ENCODE peak calls at places on chromosome 22, in six cellular contexts. W is stomach, B is Peyer's patch, Z is hepatocyte, D is ovary, I is adrenal gland. N is an unnamed sample.
A peak's percentile ranks its signal among the peaks of the same experiment; 100 is the strongest.

GRCh38 chr22:40220316-40221054 is 42.8 kb downstream of the TNRC6B start:
- DNase-seq in W (no peak), B (no peak), Z (no peak), D (peak; percentile 27), I (no peak), N (no peak)

GRCh38 chr22:41507330-41508063 is 36.8 kb downstream of the POLR3H start:
- DNase-seq in W (no peak), B (no peak), Z (no peak), D (no peak), I (no peak), N (no peak)

GRCh38 chr22:39215070-39215396 is 29.7 kb downstream of the PDGFB start:
- DNase-seq in W (no peak), B (peak; percentile 27), Z (no peak), D (no peak), I (no peak), N (no peak)

GRCh38 chr22:21020802-21021429 is 6.0 kb downstream of the P2RX6 start:
- DNase-seq in W (no peak), B (no peak), Z (no peak), D (no peak), I (no peak), N (no peak)

GRCh38 chr22:29480512-29481264 is 670 bp downstream of the NEFH start:
- DNase-seq in W (no peak), B (no peak), Z (peak; percentile 66), D (peak; percentile 33), I (peak; percentile 75), N (peak; percentile 11)

GRCh38 chr22:40932396-40932795 is 18.8 kb upstream of the RBX1 start:
- DNase-seq in W (no peak), B (no peak), Z (no peak), D (no peak), I (no peak), N (no peak)

GRCh38 chr22:35303029-35303624 is 3.4 kb downstream of the TOM1 start:
- DNase-seq in W (no peak), B (no peak), Z (no peak), D (no peak), I (no peak), N (no peak)

GRCh38 chr22:23236440-23237139 is 56.3 kb downstream of the BCR start:
- DNase-seq in W (no peak), B (no peak), Z (no peak), D (no peak), I (no peak), N (no peak)

GRCh38 chr22:46035380-46035741 is 58.4 kb upstream of the WNT7B start:
- DNase-seq in W (no peak), B (no peak), Z (no peak), D (no peak), I (no peak), N (no peak)

GRCh38 chr22:46038516-46039430 is 61.8 kb upstream of the WNT7B start:
- DNase-seq in W (no peak), B (peak; percentile 44), Z (no peak), D (peak; percentile 31), I (peak; percentile 38), N (no peak)

GRCh38 chr22:46038174-46038487 is 61.2 kb upstream of the WNT7B start:
- DNase-seq in W (no peak), B (no peak), Z (no peak), D (no peak), I (no peak), N (no peak)

GRCh38 chr22:46035742-46036557 is 59.0 kb upstream of the WNT7B start:
- DNase-seq in W (peak; percentile 100), B (peak; percentile 100), Z (peak; percentile 100), D (peak; percentile 100), I (peak; percentile 100), N (peak; percentile 99)

GRCh38 chr22:46036558-46037408 is 59.8 kb upstream of the WNT7B start:
- DNase-seq in W (peak; percentile 58), B (peak; percentile 75), Z (peak; percentile 67), D (peak; percentile 45), I (peak; percentile 34), N (peak; percentile 65)
- TF ChIP-seq CTCF in W (no peak), B (no peak), Z (peak; percentile 19), D (no peak), I (no peak), N (peak; percentile 66)

GRCh38 chr22:37455896-37456295 is 28.6 kb upstream of the ELFN2 start:
- DNase-seq in W (no peak), B (no peak), Z (no peak), D (no peak), I (no peak), N (no peak)
- H3K27ac ChIP-seq in W (no peak overlapping the region), B (no peak overlapping the region), Z (peak overlapping the region; percentile 73), D (no peak overlapping the region), I (no peak overlapping the region), N (no peak overlapping the region)

DNA sequence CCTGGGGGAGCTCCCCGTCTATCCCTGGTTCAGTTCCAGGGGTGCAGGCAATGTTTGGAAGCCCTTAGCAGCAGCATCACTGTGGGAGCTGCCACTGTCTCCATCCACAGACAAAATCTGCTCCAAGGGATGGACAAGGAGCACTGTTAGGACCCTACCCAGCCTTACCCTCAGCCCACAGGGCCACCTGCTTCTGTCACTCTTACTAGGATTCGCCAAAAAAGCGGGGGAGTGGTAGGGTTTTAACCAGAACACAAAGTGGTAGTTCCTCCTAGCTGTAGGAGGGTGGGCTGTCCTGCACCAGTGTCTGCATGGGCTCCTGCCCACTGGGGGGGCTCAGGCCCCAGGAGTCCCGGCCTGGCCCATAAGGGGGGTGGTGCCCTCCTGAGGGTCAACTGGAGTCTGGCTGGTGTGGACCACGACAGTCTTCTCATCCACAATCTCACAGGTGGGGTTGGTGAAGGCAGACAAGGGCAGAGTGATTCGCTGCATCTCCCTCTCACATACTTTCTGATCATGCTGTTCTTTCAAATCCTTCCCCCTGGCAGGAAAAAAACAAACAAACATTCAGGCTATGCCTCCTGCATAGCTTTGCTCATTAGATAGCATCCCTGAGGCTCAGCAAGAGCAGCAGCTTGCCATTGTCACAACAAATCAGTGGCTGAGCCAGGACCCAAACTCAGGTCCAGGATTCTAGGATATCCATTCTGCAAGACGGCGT is 9.4 kb downstream of the PIK3IP1 start:
- DNase-seq in W (no peak), B (no peak), Z (no peak), D (no peak), I (no peak), N (no peak)
- H3K4me1 ChIP-seq in W (peaks cover 44% of the 10 kb centered on the region), B (no peaks in the 10 kb centered on the region), Z (peaks cover 9% of the 10 kb centered on the region), D (peaks cover 2% of the 10 kb centered on the region), I (peaks cover 27% of the 10 kb centered on the region), N (peaks cover 99% of the 10 kb centered on the region)

DNA sequence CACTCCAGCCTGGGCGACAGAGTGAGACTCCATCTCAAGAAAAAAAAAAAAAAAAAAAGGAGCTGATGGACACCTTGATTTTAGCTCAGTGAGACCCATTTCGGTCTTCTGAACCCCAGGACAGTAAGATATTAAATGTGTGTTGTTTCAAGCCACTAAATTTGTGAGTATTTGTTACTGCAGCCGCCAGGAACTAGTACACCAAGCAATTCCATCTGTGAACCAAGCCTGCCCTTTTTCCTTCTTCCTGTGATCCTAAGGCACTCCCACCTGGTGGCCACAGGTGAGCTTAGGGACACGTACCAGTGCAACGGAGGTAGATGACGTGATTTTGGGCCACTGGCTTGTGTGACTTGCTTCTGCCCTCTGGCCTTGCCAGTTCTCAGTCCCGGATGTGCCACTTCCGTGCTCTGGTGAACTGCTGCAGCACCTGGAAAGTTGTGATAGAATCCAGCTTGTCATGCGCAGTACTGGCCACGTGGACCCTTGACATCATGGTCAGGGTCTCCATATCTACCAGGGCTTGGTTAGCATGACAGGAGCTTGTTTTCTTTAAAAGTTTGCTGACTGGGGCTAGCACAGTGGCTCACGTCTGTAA is 19.6 kb upstream of the ATXN10 start:
- DNase-seq in W (no peak), B (no peak), Z (no peak), D (no peak), I (no peak), N (no peak)
- TF ChIP-seq CTCF in W (no peak), B (no peak), Z (no peak), D (no peak), I (no peak), N (no peak)

GRCh38 chr22:25028841-25029141 is 76.3 kb downstream of the KIAA1671 start:
- DNase-seq in W (no peak), B (no peak), Z (no peak), D (no peak), I (no peak), N (no peak)

GRCh38 chr22:25027959-25028840 is 75.7 kb downstream of the KIAA1671 start:
- DNase-seq in W (no peak), B (peak; percentile 57), Z (peak; percentile 49), D (peak; percentile 51), I (peak; percentile 46), N (no peak)

GRCh38 chr22:25029181-25029580 is 76.7 kb downstream of the KIAA1671 start:
- DNase-seq in W (no peak), B (no peak), Z (no peak), D (no peak), I (no peak), N (no peak)

GRCh38 chr22:25027052-25027525 is 74.6 kb downstream of the KIAA1671 start:
- DNase-seq in W (no peak), B (peak; percentile 49), Z (peak; percentile 42), D (no peak), I (no peak), N (no peak)

DNA sequence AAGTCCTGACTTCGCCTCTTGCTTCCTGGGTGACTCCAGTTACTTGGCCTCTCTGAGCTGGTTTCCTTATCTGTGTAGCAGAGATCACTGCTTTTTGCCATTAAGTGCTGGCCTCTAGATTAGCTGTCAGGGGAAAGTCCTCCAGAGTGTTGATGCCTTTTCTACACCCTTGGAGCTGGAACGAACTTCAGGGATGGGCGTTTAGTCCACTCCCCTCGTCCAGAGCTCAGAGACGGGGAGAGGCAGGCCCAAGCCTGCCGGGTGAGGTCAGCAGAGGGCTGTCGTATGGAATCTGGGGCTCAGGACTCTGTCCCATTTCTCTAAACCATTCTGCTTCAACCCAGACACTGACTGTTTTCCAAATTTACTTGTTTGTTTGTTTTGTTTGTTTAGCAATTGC is 75.0 kb downstream of the KIAA1671 start:
- DNase-seq in W (no peak), B (peak; percentile 73), Z (peak; percentile 64), D (no peak), I (no peak), N (no peak)
- H3K27ac ChIP-seq in W (peak overlapping the region; percentile 22), B (peak overlapping the region; percentile 92), Z (peak overlapping the region; percentile 87), D (no peak overlapping the region), I (no peak overlapping the region), N (no peak overlapping the region)

DNA sequence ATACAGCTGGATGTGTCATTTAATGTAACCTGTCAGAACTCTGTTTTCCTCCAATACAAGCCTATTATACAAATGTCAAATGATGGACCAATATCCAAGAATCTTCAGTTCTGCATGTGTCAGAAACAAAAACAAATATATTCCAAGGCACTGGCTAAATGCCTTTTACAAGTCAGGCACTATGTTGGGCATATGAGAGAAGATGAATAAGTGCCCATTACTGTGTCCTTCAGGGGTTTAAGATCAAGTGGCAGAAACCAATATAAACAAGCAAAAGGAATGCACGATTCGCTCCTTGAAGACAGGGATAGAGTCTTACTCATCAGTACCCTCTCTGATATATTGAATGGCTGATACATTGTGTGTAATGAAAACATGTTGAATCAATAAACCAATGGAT is 254.4 kb downstream of the TTC28 start:
- DNase-seq in W (no peak), B (no peak), Z (no peak), D (no peak), I (no peak), N (no peak)
- H3K4me1 ChIP-seq in W (peaks cover 13% of the 10 kb centered on the region), B (no peaks in the 10 kb centered on the region), Z (peaks cover 10% of the 10 kb centered on the region), D (peaks cover 11% of the 10 kb centered on the region), I (peaks cover 10% of the 10 kb centered on the region), N (no peaks in the 10 kb centered on the region)

GRCh38 chr22:44669725-44670027 is 32.3 kb upstream of the PRR5 start:
- DNase-seq in W (no peak), B (no peak), Z (no peak), D (no peak), I (no peak), N (no peak)
- TF ChIP-seq CTCF in W (no peak), B (no peak), Z (peak; percentile 44), D (no peak), I (peak; percentile 15), N (peak; percentile 13)

GRCh38 chr22:24305260-24305692 is 34.6 kb downstream of the SPECC1L start:
- DNase-seq in W (no peak), B (no peak), Z (no peak), D (no peak), I (no peak), N (peak; percentile 22)
- H3K27ac ChIP-seq in W (peak overlapping the region; percentile 81), B (peak overlapping the region; percentile 89), Z (peak overlapping the region; percentile 86), D (no peak overlapping the region), I (no peak overlapping the region), N (no peak overlapping the region)

N was measured in CD8-positive, alpha-beta T cell.